ENCODE peak calls at places on chromosomes 4 and X, in ten cellular contexts. One of them, this sample, is unnamed.

GRCh38 chr4:99965674-99966350 is 15.7 kb upstream of the H2AZ1 start:
- DNase-seq in heart left ventricle: no peak
- DNase-seq in aorta: no peak
- DNase-seq in psoas muscle: no peak
- DNase-seq in kidney tubule cell: no peak
- DNase-seq in HT-29: no peak
- DNase-seq in lung microvascular endothelial cell: no peak
- DNase-seq in NCI-H2081 treated with DMSO at 0.1 percent for 48 hours: no peak
- DNase-seq in RCC 7860: no peak
- DNase-seq in HTR-8/SVneo: no peak
- DNase-seq in this sample: no peak

GRCh38 chr4:85681194-85681803 is 206.3 kb downstream of the ARHGAP24 start:
- DNase-seq in heart left ventricle: peak
- DNase-seq in aorta: no peak
- DNase-seq in psoas muscle: no peak
- DNase-seq in kidney tubule cell: peak
- DNase-seq in HT-29: no peak
- DNase-seq in lung microvascular endothelial cell: peak
- DNase-seq in NCI-H2081 treated with DMSO at 0.1 percent for 48 hours: no peak
- DNase-seq in RCC 7860: no peak
- DNase-seq in HTR-8/SVneo: no peak
- DNase-seq in this sample: peak

GRCh38 chrX:17527932-17528331 is 152.9 kb downstream of the NHS start:
- DNase-seq in heart left ventricle: no peak
- DNase-seq in aorta: no peak
- DNase-seq in psoas muscle: no peak
- DNase-seq in kidney tubule cell: no peak
- DNase-seq in HT-29: no peak
- DNase-seq in lung microvascular endothelial cell: no peak
- DNase-seq in NCI-H2081 treated with DMSO at 0.1 percent for 48 hours: no peak
- DNase-seq in RCC 7860: no peak
- DNase-seq in HTR-8/SVneo: no peak
- DNase-seq in this sample: no peak

GRCh38 chrX:10022580-10023245 is 55.6 kb downstream of the CLDN34 start:
- DNase-seq in heart left ventricle: peak
- DNase-seq in aorta: no peak
- DNase-seq in psoas muscle: peak
- DNase-seq in kidney tubule cell: peak
- DNase-seq in HT-29: no peak
- DNase-seq in lung microvascular endothelial cell: peak
- DNase-seq in NCI-H2081 treated with DMSO at 0.1 percent for 48 hours: no peak
- DNase-seq in RCC 7860: peak
- DNase-seq in HTR-8/SVneo: no peak
- DNase-seq in this sample: no peak

GRCh38 chr4:16205298-16206164 is 20.7 kb downstream of the TAPT1 start:
- DNase-seq in heart left ventricle: no peak
- DNase-seq in aorta: no peak
- DNase-seq in psoas muscle: no peak
- DNase-seq in kidney tubule cell: peak
- DNase-seq in HT-29: peak
- DNase-seq in lung microvascular endothelial cell: peak
- DNase-seq in NCI-H2081 treated with DMSO at 0.1 percent for 48 hours: no peak
- DNase-seq in RCC 7860: peak
- DNase-seq in HTR-8/SVneo: peak
- DNase-seq in this sample: peak

GRCh38 chr4:92265066-92265465 is 38.7 kb upstream of the GRID2 start:
- DNase-seq in heart left ventricle: no peak
- DNase-seq in aorta: no peak
- DNase-seq in psoas muscle: no peak
- DNase-seq in kidney tubule cell: no peak
- DNase-seq in HT-29: no peak
- DNase-seq in lung microvascular endothelial cell: no peak
- DNase-seq in NCI-H2081 treated with DMSO at 0.1 percent for 48 hours: no peak
- DNase-seq in RCC 7860: no peak
- DNase-seq in HTR-8/SVneo: no peak
- DNase-seq in this sample: no peak

GRCh38 chrX:140431521-140431920 is 73.3 kb downstream of the SOX3 start:
- DNase-seq in heart left ventricle: no peak
- DNase-seq in aorta: no peak
- DNase-seq in psoas muscle: no peak
- DNase-seq in kidney tubule cell: peak
- DNase-seq in HT-29: no peak
- DNase-seq in lung microvascular endothelial cell: no peak
- DNase-seq in NCI-H2081 treated with DMSO at 0.1 percent for 48 hours: no peak
- DNase-seq in RCC 7860: no peak
- DNase-seq in HTR-8/SVneo: no peak
- DNase-seq in this sample: no peak

GRCh38 chr4:141046255-141046654 is 87.0 kb downstream of the RNF150 start:
- DNase-seq in heart left ventricle: peak
- DNase-seq in aorta: no peak
- DNase-seq in psoas muscle: no peak
- DNase-seq in kidney tubule cell: peak
- DNase-seq in HT-29: no peak
- DNase-seq in lung microvascular endothelial cell: no peak
- DNase-seq in NCI-H2081 treated with DMSO at 0.1 percent for 48 hours: no peak
- DNase-seq in RCC 7860: no peak
- DNase-seq in HTR-8/SVneo: peak
- DNase-seq in this sample: no peak

GRCh38 chrX:65635371-65635770 is 32.1 kb upstream of the MSN start:
- DNase-seq in heart left ventricle: peak
- DNase-seq in aorta: no peak
- DNase-seq in psoas muscle: no peak
- DNase-seq in kidney tubule cell: no peak
- DNase-seq in HT-29: no peak
- DNase-seq in lung microvascular endothelial cell: no peak
- DNase-seq in NCI-H2081 treated with DMSO at 0.1 percent for 48 hours: no peak
- DNase-seq in RCC 7860: no peak
- DNase-seq in HTR-8/SVneo: no peak
- DNase-seq in this sample: no peak

GRCh38 chrX:9853307-9853706 is 67.1 kb downstream of the SHROOM2 start:
- DNase-seq in heart left ventricle: no peak
- DNase-seq in aorta: no peak
- DNase-seq in psoas muscle: no peak
- DNase-seq in kidney tubule cell: peak
- DNase-seq in HT-29: no peak
- DNase-seq in lung microvascular endothelial cell: no peak
- DNase-seq in NCI-H2081 treated with DMSO at 0.1 percent for 48 hours: no peak
- DNase-seq in RCC 7860: no peak
- DNase-seq in HTR-8/SVneo: no peak
- DNase-seq in this sample: no peak

GRCh38 chr4:105990933-105991332 is 95.7 kb downstream of the NPNT start:
- DNase-seq in heart left ventricle: peak
- DNase-seq in aorta: peak
- DNase-seq in psoas muscle: peak
- DNase-seq in kidney tubule cell: peak
- DNase-seq in HT-29: peak
- DNase-seq in lung microvascular endothelial cell: peak
- DNase-seq in NCI-H2081 treated with DMSO at 0.1 percent for 48 hours: no peak
- DNase-seq in RCC 7860: peak
- DNase-seq in HTR-8/SVneo: no peak
- DNase-seq in this sample: no peak

GRCh38 chrX:110421499-110422455 is 63.1 kb downstream of the RTL9 start:
- DNase-seq in heart left ventricle: no peak
- DNase-seq in aorta: no peak
- DNase-seq in psoas muscle: no peak
- DNase-seq in kidney tubule cell: no peak
- DNase-seq in HT-29: no peak
- DNase-seq in lung microvascular endothelial cell: no peak
- DNase-seq in NCI-H2081 treated with DMSO at 0.1 percent for 48 hours: no peak
- DNase-seq in RCC 7860: no peak
- DNase-seq in HTR-8/SVneo: no peak
- DNase-seq in this sample: no peak

GRCh38 chrX:110013968-110014367 is 11.1 kb downstream of the TMEM164 start:
- DNase-seq in heart left ventricle: no peak
- DNase-seq in aorta: no peak
- DNase-seq in psoas muscle: no peak
- DNase-seq in kidney tubule cell: no peak
- DNase-seq in HT-29: no peak
- DNase-seq in lung microvascular endothelial cell: no peak
- DNase-seq in NCI-H2081 treated with DMSO at 0.1 percent for 48 hours: no peak
- DNase-seq in RCC 7860: no peak
- DNase-seq in HTR-8/SVneo: no peak
- DNase-seq in this sample: no peak

This sample was measured in naive B cell.